ENCODE peak calls at places on chromosomes 11 and 22, in ten cellular contexts. C is activated CD4-positive, alpha-beta T cell treated with anti-CD3 and anti-CD28 coated beads, Interleukin-2, amount 50 U/mL, for 1 hour; X is sigmoid colon; J is neuronal stem cell; U is GM03348; D is chondrocyte; G is pancreas; Y is naive thymus-derived CD8-positive, alpha-beta T cell; R is stimulated activated CD4-positive, alpha-beta T cell treated with anti-CD3 and anti-CD28 coated beads, Interleukin-1b, Interleukin-23, amount 100 ng/mL, for 48 hours; F is ELR. W is an unnamed sample.

GRCh38 chr11:109041876-109042275 is 377.0 kb downstream of the DDX10 start:
- DNase-seq in G (no peak), Y (no peak), D (no peak), U (no peak), J (no peak), X (no peak), C (no peak), F (peak; percentile 5), R (no peak), W (no peak)

GRCh38 chr11:124256076-124256475 is at the start of gene OR8G5:
- DNase-seq in D (no peak), R (no peak), X (no peak), C (no peak), J (no peak), U (no peak), G (no peak), F (no peak), Y (no peak), W (no peak)

GRCh38 chr11:119584193-119585037 is 144.6 kb downstream of the NECTIN1 start:
- DNase-seq in G (peak; percentile 79), C (no peak), D (peak; percentile 89), J (peak; percentile 90), F (peak; percentile 75), U (peak; percentile 77), Y (no peak), R (no peak), X (peak; percentile 68), W (peak; percentile 17)

GRCh38 chr11:65125197-65126056 is 3.3 kb downstream of the MRPL49 start:
- DNase-seq in C (no peak), D (peak; percentile 51), G (peak; percentile 20), U (no peak), R (no peak), X (peak; percentile 54), Y (no peak), J (no peak), F (no peak), W (no peak)

GRCh38 chr22:25120093-25120561 is 79.5 kb upstream of the CRYBB3 start:
- DNase-seq in Y (no peak), G (peak; percentile 79), C (no peak), J (peak; percentile 35), D (no peak), X (no peak), F (no peak), U (no peak), R (no peak), W (no peak)

GRCh38 chr11:47469411-47470179 is 20.7 kb upstream of the RAPSN start:
- DNase-seq in D (no peak), U (no peak), G (no peak), C (no peak), R (no peak), F (no peak), X (no peak), Y (no peak), J (no peak), W (peak; percentile 21)

GRCh38 chr11:118142081-118142480 is 10.5 kb downstream of the SCN4B start:
- DNase-seq in Y (no peak), J (no peak), U (no peak), D (no peak), G (no peak), X (peak; percentile 34), R (no peak), C (no peak), F (peak; percentile 53), W (no peak)

GRCh38 chr11:118605116-118605867 is 2.1 kb upstream of the PHLDB1 start:
- DNase-seq in C (no peak), D (no peak), J (no peak), U (peak; percentile 84), Y (no peak), R (no peak), F (peak; percentile 56), X (peak; percentile 95), G (no peak), W (peak; percentile 98)

GRCh38 chr22:36026741-36027140 is 1.9 kb downstream of the RBFOX2 start:
- DNase-seq in X (no peak), G (no peak), C (no peak), Y (no peak), U (peak; percentile 36), F (peak; percentile 64), D (no peak), R (no peak), J (no peak), W (no peak)

GRCh38 chr22:43127166-43127908 is 15.9 kb downstream of the MCAT start:
- DNase-seq in J (no peak), Y (no peak), C (no peak), F (no peak), D (no peak), X (no peak), U (no peak), R (no peak), G (no peak), W (no peak)

GRCh38 chr22:22424956-22425355 is 83.6 kb downstream of the ZNF280B start:
- DNase-seq in U (no peak), F (no peak), R (no peak), X (no peak), D (no peak), G (no peak), J (no peak), Y (no peak), C (no peak), W (no peak)

GRCh38 chr11:20374746-20375305 is 11.3 kb downstream of the HTATIP2 start:
- DNase-seq in C (no peak), G (no peak), F (peak; percentile 37), U (no peak), J (no peak), D (no peak), R (no peak), X (no peak), Y (no peak), W (no peak)

GRCh38 chr11:11426226-11426915 is 73.3 kb upstream of the CSNK2A3 start:
- DNase-seq in U (peak; percentile 20), G (no peak), Y (no peak), J (no peak), R (no peak), F (peak; percentile 7), D (no peak), X (no peak), C (no peak), W (peak; percentile 22)

GRCh38 chr11:120203626-120204025 is 7.2 kb upstream of the OAF start:
- DNase-seq in C (no peak), F (no peak), J (no peak), G (no peak), X (no peak), Y (no peak), U (no peak), R (no peak), D (no peak), W (no peak)

GRCh38 chr11:1034001-1034400 is 2.5 kb downstream of the MUC6 start:
- DNase-seq in X (no peak), Y (no peak), U (no peak), J (no peak), R (no peak), G (peak; percentile 87), C (no peak), F (no peak), D (no peak), W (no peak)

GRCh38 chr22:43440556-43440955 is 28.7 kb downstream of the MPPED1 start:
- DNase-seq in U (no peak), F (no peak), Y (no peak), D (no peak), X (no peak), G (no peak), J (no peak), C (no peak), R (no peak), W (no peak)

GRCh38 chr11:31060880-31061279 is 308.7 kb downstream of the DCDC1 start:
- DNase-seq in R (no peak), D (no peak), J (peak; percentile 44), Y (no peak), F (no peak), X (no peak), G (no peak), C (no peak), U (no peak), W (peak; percentile 18)

GRCh38 chr11:18243783-18244362 is 4.6 kb downstream of the SAA2 start:
- DNase-seq in G (no peak), C (peak; percentile 47), U (peak; percentile 78), F (peak; percentile 77), R (peak; percentile 53), X (no peak), D (no peak), J (peak; percentile 42), Y (peak; percentile 47), W (peak; percentile 27)

GRCh38 chr11:56375324-56375723 is at the start of gene OR8U1:
- DNase-seq in C (no peak), F (no peak), G (no peak), Y (no peak), X (no peak), U (no peak), R (no peak), J (no peak), D (no peak), W (no peak)